ENCODE peak calls at places on chromosome 11, in six cellular contexts. Y, I, R, G, Q and J are unnamed samples.

GRCh38 chr11:3227568-3228444 is 4.4 kb downstream of the MRGPRE start:
- DNase-seq in R (peak), I (peak), Y (no peak), Q (no peak), G (no peak), J (no peak)

GRCh38 chr11:1293619-1294015 is 15.8 kb downstream of the TOLLIP start:
- DNase-seq in I (peak), R (peak), G (peak), Q (no peak), Y (no peak), J (no peak)

GRCh38 chr11:73321342-73322110 is 13.4 kb downstream of the ARHGEF17 start:
- DNase-seq in R (no peak), G (peak), Y (no peak), I (no peak), Q (no peak), J (no peak)

GRCh38 chr11:105219269-105219668 is 79.7 kb upstream of the CARD18 start:
- DNase-seq in Y (no peak), R (no peak), I (no peak), Q (no peak), G (no peak), J (no peak)

GRCh38 chr11:35035894-35036408 is 103.0 kb upstream of the CD44 start:
- DNase-seq in G (peak), Y (no peak), Q (no peak), I (no peak), R (no peak), J (no peak)

GRCh38 chr11:122309262-122309925 is 193.4 kb upstream of the BLID start:
- DNase-seq in Y (no peak), I (no peak), R (no peak), G (no peak), Q (peak), J (no peak)

GRCh38 chr11:122882189-122882808 is at the start of gene JHY:
- DNase-seq in Q (no peak), R (no peak), G (no peak), Y (no peak), I (no peak), J (no peak)

GRCh38 chr11:34327804-34328631 is 29.8 kb downstream of the ABTB2 start:
- DNase-seq in Q (no peak), R (peak), G (no peak), Y (no peak), I (no peak), J (peak)

GRCh38 chr11:30914143-30914762 is 328.1 kb upstream of the MPPED2 start:
- DNase-seq in Q (peak), Y (no peak), I (peak), G (peak), R (peak), J (no peak)

GRCh38 chr11:77705195-77705876 is 67.7 kb upstream of the CLNS1A start:
- DNase-seq in I (peak), Y (no peak), Q (no peak), G (peak), R (no peak), J (no peak)

GRCh38 chr11:119486691-119487259 is 63.8 kb upstream of the THY1 start:
- DNase-seq in G (no peak), R (no peak), Q (no peak), I (no peak), Y (no peak), J (no peak)

GRCh38 chr11:8329336-8329735 is 65.7 kb upstream of the LMO1 start:
- DNase-seq in R (no peak), G (no peak), Y (no peak), I (peak), Q (no peak), J (no peak)

GRCh38 chr11:75470681-75471080 is 37.7 kb upstream of the KLHL35 start:
- DNase-seq in Y (no peak), R (no peak), Q (no peak), G (no peak), I (peak), J (no peak)

GRCh38 chr11:120512727-120513435 is 1.3 kb downstream of the GRIK4 start:
- DNase-seq in Q (no peak), R (peak), Y (no peak), G (no peak), I (peak), J (no peak)

GRCh38 chr11:34245043-34245442 is 112.8 kb downstream of the ABTB2 start:
- DNase-seq in R (no peak), Y (no peak), G (no peak), I (no peak), Q (no peak), J (no peak)

GRCh38 chr11:47020793-47021624 is 84.4 kb downstream of the CSTPP1 start:
- DNase-seq in Q (no peak), I (no peak), R (no peak), Y (no peak), G (peak), J (no peak)

GRCh38 chr11:41392591-41392990 is 66.9 kb downstream of the LRRC4C start:
- DNase-seq in R (no peak), I (no peak), Q (no peak), Y (no peak), G (no peak), J (no peak)

GRCh38 chr11:125457814-125458343 is 38.2 kb downstream of the FEZ1 start:
- DNase-seq in R (peak), Q (peak), I (peak), Y (no peak), G (peak), J (peak)

GRCh38 chr11:128394436-128395089 is 192.8 kb downstream of the ETS1 start:
- DNase-seq in I (no peak), R (peak), Y (no peak), G (peak), Q (no peak), J (no peak)

GRCh38 chr11:129625930-129626329 is 189.7 kb upstream of the TMEM45B start:
- DNase-seq in I (no peak), G (no peak), R (no peak), Q (no peak), Y (no peak), J (no peak)

GRCh38 chr11:117523680-117524079 is 196.0 kb downstream of the CEP164 start:
- DNase-seq in Q (no peak), Y (no peak), I (peak), R (no peak), G (peak), J (no peak)

GRCh38 chr11:68946416-68947090 is 34.2 kb downstream of the MRGPRD start:
- DNase-seq in I (peak), R (no peak), G (peak), Y (no peak), Q (no peak), J (no peak)

GRCh38 chr11:114280696-114281095 is 15.5 kb upstream of the NNMT start:
- DNase-seq in G (peak), Q (no peak), Y (no peak), I (peak), R (peak), J (no peak)

GRCh38 chr11:21814169-21814568 is 378.7 kb upstream of the ANO5 start:
- DNase-seq in R (no peak), Y (no peak), Q (no peak), G (no peak), I (no peak), J (no peak)

GRCh38 chr11:66641834-66642233 is 3.3 kb downstream of the RBM4 start:
- DNase-seq in R (no peak), Q (no peak), Y (no peak), G (peak), I (no peak), J (no peak)

GRCh38 chr11:8105666-8106065 is 24.7 kb downstream of the TUB start:
- DNase-seq in R (no peak), G (no peak), Y (no peak), I (peak), Q (no peak), J (no peak)

GRCh38 chr11:16494918-16495691 is 138.8 kb upstream of the SOX6 start:
- DNase-seq in G (no peak), I (no peak), Y (no peak), Q (no peak), R (no peak), J (no peak)

GRCh38 chr11:5367461-5368074 is 16.0 kb upstream of the OR51M1 start:
- DNase-seq in G (peak), Y (no peak), R (no peak), Q (no peak), I (no peak), J (no peak)

GRCh38 chr11:87600938-87601337 is 563.2 kb downstream of the TMEM135 start:
- DNase-seq in R (no peak), I (no peak), Q (no peak), G (peak), Y (no peak), J (no peak)

GRCh38 chr11:45400594-45400993 is 114.5 kb upstream of the SYT13 start:
- DNase-seq in Q (no peak), I (peak), Y (no peak), G (peak), R (peak), J (no peak)

GRCh38 chr11:119380160-119380815 is 1.2 kb downstream of the USP2 start:
- DNase-seq in G (no peak), Y (no peak), Q (no peak), I (no peak), R (peak), J (no peak)

GRCh38 chr11:113131036-113131775 is 170.0 kb downstream of the NCAM1 start:
- DNase-seq in Y (no peak), R (no peak), I (no peak), Q (no peak), G (no peak), J (no peak)

GRCh38 chr11:76682681-76683080 is 12.1 kb upstream of the LRRC32 start:
- DNase-seq in R (no peak), I (peak), Y (no peak), Q (no peak), G (no peak), J (no peak)

GRCh38 chr11:113465786-113466185 is 9.4 kb downstream of the DRD2 start:
- DNase-seq in Q (no peak), Y (no peak), R (no peak), G (no peak), I (no peak), J (no peak)

GRCh38 chr11:36253238-36253637 is 36.0 kb downstream of the COMMD9 start:
- DNase-seq in Q (peak), G (no peak), Y (no peak), R (no peak), I (no peak), J (peak)

GRCh38 chr11:64643258-64643881 is 52.4 kb downstream of the SLC22A12 start:
- DNase-seq in Q (peak), I (peak), G (no peak), R (peak), Y (no peak), J (peak)

GRCh38 chr11:74018331-74019005 is 9.6 kb upstream of the UCP3 start:
- DNase-seq in I (no peak), Y (no peak), Q (no peak), G (peak), R (peak), J (peak)

GRCh38 chr11:74417860-74418508 is 19.8 kb upstream of the PGM2L1 start:
- DNase-seq in R (no peak), I (no peak), Y (no peak), Q (no peak), G (peak), J (no peak)

GRCh38 chr11:104410336-104410735 is 246.4 kb upstream of the PDGFD start:
- DNase-seq in Y (no peak), G (no peak), R (no peak), Q (no peak), I (no peak), J (no peak)

GRCh38 chr11:2780850-2781412 is 81.1 kb upstream of the KCNQ1OT1 start:
- DNase-seq in Y (no peak), I (peak), Q (no peak), R (no peak), G (no peak), J (no peak)